ENCODE peak calls at places on chromosomes 16 and 17, in six cellular contexts. One of them, this sample, is unnamed.

GRCh38 chr16:84813141-84813933 is 6.4 kb upstream of the CRISPLD2 start:
- DNase-seq in posterior cingulate gyrus: peak
- DNase-seq in GM04504: no peak
- DNase-seq in iris pigment epithelial cell: no peak
- DNase-seq in EH: no peak
- DNase-seq in pancreas: no peak
- DNase-seq in this sample: no peak

GRCh38 chr16:11796227-11797165 is 562 bp downstream of the ZC3H7A start:
- DNase-seq in posterior cingulate gyrus: peak
- DNase-seq in GM04504: no peak
- DNase-seq in iris pigment epithelial cell: peak
- DNase-seq in EH: peak
- DNase-seq in pancreas: peak
- DNase-seq in this sample: no peak

GRCh38 chr17:17324616-17325015 is 21.4 kb downstream of the NT5M start:
- DNase-seq in posterior cingulate gyrus: peak
- DNase-seq in GM04504: no peak
- DNase-seq in iris pigment epithelial cell: no peak
- DNase-seq in EH: no peak
- DNase-seq in pancreas: no peak
- DNase-seq in this sample: no peak

GRCh38 chr16:59971264-59971663 is 1237.1 kb upstream of the GOT2 start:
- DNase-seq in posterior cingulate gyrus: no peak
- DNase-seq in GM04504: no peak
- DNase-seq in iris pigment epithelial cell: no peak
- DNase-seq in EH: no peak
- DNase-seq in pancreas: no peak
- DNase-seq in this sample: no peak

GRCh38 chr17:53017227-53017626 is 805.5 kb upstream of the KIF2B start:
- DNase-seq in posterior cingulate gyrus: no peak
- DNase-seq in GM04504: no peak
- DNase-seq in iris pigment epithelial cell: no peak
- DNase-seq in EH: no peak
- DNase-seq in pancreas: no peak
- DNase-seq in this sample: no peak

GRCh38 chr16:3187798-3188674 is at the start of gene OR1F1:
- DNase-seq in posterior cingulate gyrus: peak
- DNase-seq in GM04504: no peak
- DNase-seq in iris pigment epithelial cell: peak
- DNase-seq in EH: peak
- DNase-seq in pancreas: no peak
- DNase-seq in this sample: no peak

GRCh38 chr16:51152691-51153261 is 1.7 kb upstream of the SALL1 start:
- DNase-seq in posterior cingulate gyrus: peak
- DNase-seq in GM04504: peak
- DNase-seq in iris pigment epithelial cell: peak
- DNase-seq in EH: peak
- DNase-seq in pancreas: no peak
- DNase-seq in this sample: no peak

GRCh38 chr16:12874135-12874534 is 27.3 kb upstream of the SHISA9 start:
- DNase-seq in posterior cingulate gyrus: no peak
- DNase-seq in GM04504: peak
- DNase-seq in iris pigment epithelial cell: peak
- DNase-seq in EH: peak
- DNase-seq in pancreas: no peak
- DNase-seq in this sample: no peak

GRCh38 chr17:68600123-68600880 is 865 bp downstream of the FAM20A start:
- DNase-seq in posterior cingulate gyrus: peak
- DNase-seq in GM04504: no peak
- DNase-seq in iris pigment epithelial cell: no peak
- DNase-seq in EH: no peak
- DNase-seq in pancreas: peak
- DNase-seq in this sample: no peak

GRCh38 chr17:30921544-30922196 is at the start of gene ADAP2:
- DNase-seq in posterior cingulate gyrus: peak
- DNase-seq in GM04504: no peak
- DNase-seq in iris pigment epithelial cell: peak
- DNase-seq in EH: peak
- DNase-seq in pancreas: peak
- DNase-seq in this sample: no peak

GRCh38 chr17:32152130-32152529 is 9.8 kb downstream of the RHOT1 start:
- DNase-seq in posterior cingulate gyrus: no peak
- DNase-seq in GM04504: no peak
- DNase-seq in iris pigment epithelial cell: peak
- DNase-seq in EH: no peak
- DNase-seq in pancreas: no peak
- DNase-seq in this sample: no peak

GRCh38 chr17:77427471-77427991 is 286.8 kb downstream of the SEC14L1 start:
- DNase-seq in posterior cingulate gyrus: peak
- DNase-seq in GM04504: no peak
- DNase-seq in iris pigment epithelial cell: peak
- DNase-seq in EH: peak
- DNase-seq in pancreas: no peak
- DNase-seq in this sample: no peak

GRCh38 chr17:76119409-76120371 is 16.1 kb upstream of the EXOC7 start:
- DNase-seq in posterior cingulate gyrus: peak
- DNase-seq in GM04504: no peak
- DNase-seq in iris pigment epithelial cell: no peak
- DNase-seq in EH: no peak
- DNase-seq in pancreas: no peak
- DNase-seq in this sample: no peak

GRCh38 chr16:69814561-69814960 is 52.4 kb downstream of the WWP2 start:
- DNase-seq in posterior cingulate gyrus: no peak
- DNase-seq in GM04504: no peak
- DNase-seq in iris pigment epithelial cell: no peak
- DNase-seq in EH: no peak
- DNase-seq in pancreas: peak
- DNase-seq in this sample: no peak

GRCh38 chr16:77433146-77433545 is 1.7 kb downstream of the ADAMTS18 start:
- DNase-seq in posterior cingulate gyrus: no peak
- DNase-seq in GM04504: no peak
- DNase-seq in iris pigment epithelial cell: no peak
- DNase-seq in EH: no peak
- DNase-seq in pancreas: no peak
- DNase-seq in this sample: no peak

GRCh38 chr16:65414284-65414984 is 292.6 kb upstream of the CDH11 start:
- DNase-seq in posterior cingulate gyrus: no peak
- DNase-seq in GM04504: peak
- DNase-seq in iris pigment epithelial cell: peak
- DNase-seq in EH: peak
- DNase-seq in pancreas: no peak
- DNase-seq in this sample: no peak

GRCh38 chr17:42253601-42254000 is 22.6 kb downstream of the STAT5B start:
- DNase-seq in posterior cingulate gyrus: no peak
- DNase-seq in GM04504: no peak
- DNase-seq in iris pigment epithelial cell: no peak
- DNase-seq in EH: no peak
- DNase-seq in pancreas: no peak
- DNase-seq in this sample: no peak

GRCh38 chr17:14303343-14304221 is 2.7 kb downstream of the HS3ST3B1 start:
- DNase-seq in posterior cingulate gyrus: no peak
- DNase-seq in GM04504: no peak
- DNase-seq in iris pigment epithelial cell: peak
- DNase-seq in EH: no peak
- DNase-seq in pancreas: no peak
- DNase-seq in this sample: no peak

GRCh38 chr16:31134625-31135534 is 647 bp downstream of the PRSS8 start:
- DNase-seq in posterior cingulate gyrus: no peak
- DNase-seq in GM04504: no peak
- DNase-seq in iris pigment epithelial cell: no peak
- DNase-seq in EH: no peak
- DNase-seq in pancreas: peak
- DNase-seq in this sample: no peak

GRCh38 chr17:7884581-7885356 is 3.8 kb upstream of the CHD3 start:
- DNase-seq in posterior cingulate gyrus: no peak
- DNase-seq in GM04504: no peak
- DNase-seq in iris pigment epithelial cell: no peak
- DNase-seq in EH: peak
- DNase-seq in pancreas: no peak
- DNase-seq in this sample: peak

GRCh38 chr17:1486802-1487695 is 5.4 kb downstream of the MYO1C start:
- DNase-seq in posterior cingulate gyrus: peak
- DNase-seq in GM04504: no peak
- DNase-seq in iris pigment epithelial cell: peak
- DNase-seq in EH: peak
- DNase-seq in pancreas: peak
- DNase-seq in this sample: peak

GRCh38 chr17:64707077-64707591 is 45.0 kb upstream of the SMURF2 start:
- DNase-seq in posterior cingulate gyrus: peak
- DNase-seq in GM04504: peak
- DNase-seq in iris pigment epithelial cell: peak
- DNase-seq in EH: peak
- DNase-seq in pancreas: peak
- DNase-seq in this sample: no peak

GRCh38 chr16:82646504-82646903 is 19.7 kb downstream of the CDH13 start:
- DNase-seq in posterior cingulate gyrus: no peak
- DNase-seq in GM04504: no peak
- DNase-seq in iris pigment epithelial cell: no peak
- DNase-seq in EH: no peak
- DNase-seq in pancreas: no peak
- DNase-seq in this sample: no peak

GRCh38 chr16:74298104-74298503 is 1.5 kb downstream of the PSMD7 start:
- DNase-seq in posterior cingulate gyrus: no peak
- DNase-seq in GM04504: no peak
- DNase-seq in iris pigment epithelial cell: no peak
- DNase-seq in EH: no peak
- DNase-seq in pancreas: no peak
- DNase-seq in this sample: no peak

GRCh38 chr17:6831662-6832263 is at the start of gene TEKT1:
- DNase-seq in posterior cingulate gyrus: peak
- DNase-seq in GM04504: peak
- DNase-seq in iris pigment epithelial cell: peak
- DNase-seq in EH: peak
- DNase-seq in pancreas: peak
- DNase-seq in this sample: no peak

GRCh38 chr16:65373095-65373494 is 251.2 kb upstream of the CDH11 start:
- DNase-seq in posterior cingulate gyrus: no peak
- DNase-seq in GM04504: no peak
- DNase-seq in iris pigment epithelial cell: no peak
- DNase-seq in EH: no peak
- DNase-seq in pancreas: no peak
- DNase-seq in this sample: no peak

GRCh38 chr17:79979201-79979840 is 56.4 kb downstream of the TBC1D16 start:
- DNase-seq in posterior cingulate gyrus: peak
- DNase-seq in GM04504: no peak
- DNase-seq in iris pigment epithelial cell: no peak
- DNase-seq in EH: no peak
- DNase-seq in pancreas: no peak
- DNase-seq in this sample: no peak

GRCh38 chr16:68658258-68658973 is 13.3 kb downstream of the CDH3 start:
- DNase-seq in posterior cingulate gyrus: no peak
- DNase-seq in GM04504: peak
- DNase-seq in iris pigment epithelial cell: peak
- DNase-seq in EH: peak
- DNase-seq in pancreas: no peak
- DNase-seq in this sample: no peak

GRCh38 chr17:9228408-9229159 is 207.3 kb downstream of the NTN1 start:
- DNase-seq in posterior cingulate gyrus: peak
- DNase-seq in GM04504: peak
- DNase-seq in iris pigment epithelial cell: peak
- DNase-seq in EH: peak
- DNase-seq in pancreas: no peak
- DNase-seq in this sample: no peak

GRCh38 chr17:35795871-35796265 is 427 bp upstream of the MMP28 start:
- DNase-seq in posterior cingulate gyrus: no peak
- DNase-seq in GM04504: no peak
- DNase-seq in iris pigment epithelial cell: no peak
- DNase-seq in EH: no peak
- DNase-seq in pancreas: no peak
- DNase-seq in this sample: no peak

GRCh38 chr17:65049085-65049756 is 7.3 kb downstream of the GNA13 start:
- DNase-seq in posterior cingulate gyrus: no peak
- DNase-seq in GM04504: no peak
- DNase-seq in iris pigment epithelial cell: no peak
- DNase-seq in EH: no peak
- DNase-seq in pancreas: no peak
- DNase-seq in this sample: no peak

GRCh38 chr16:46673320-46674013 is 15.5 kb downstream of the VPS35 start:
- DNase-seq in posterior cingulate gyrus: peak
- DNase-seq in GM04504: no peak
- DNase-seq in iris pigment epithelial cell: peak
- DNase-seq in EH: peak
- DNase-seq in pancreas: peak
- DNase-seq in this sample: peak

GRCh38 chr16:11413907-11414595 is 68.8 kb downstream of the RMI2 start:
- DNase-seq in posterior cingulate gyrus: no peak
- DNase-seq in GM04504: no peak
- DNase-seq in iris pigment epithelial cell: no peak
- DNase-seq in EH: no peak
- DNase-seq in pancreas: no peak
- DNase-seq in this sample: no peak

GRCh38 chr17:17941015-17941414 is 31.2 kb downstream of the TOM1L2 start:
- DNase-seq in posterior cingulate gyrus: no peak
- DNase-seq in GM04504: no peak
- DNase-seq in iris pigment epithelial cell: no peak
- DNase-seq in EH: peak
- DNase-seq in pancreas: no peak
- DNase-seq in this sample: no peak

GRCh38 chr17:73338050-73338491 is 26.3 kb upstream of the CDC42EP4 start:
- DNase-seq in posterior cingulate gyrus: no peak
- DNase-seq in GM04504: peak
- DNase-seq in iris pigment epithelial cell: peak
- DNase-seq in EH: peak
- DNase-seq in pancreas: no peak
- DNase-seq in this sample: no peak